ENCODE peak calls at places on chromosomes 16 and 17, in four cellular contexts. R, O, U and B are unnamed samples.

GRCh38 chr16:48231675-48232214 is 12.4 kb upstream of the LONP2 start:
- DNase-seq in O (no peak), R (no peak), U (peak), B (peak)

GRCh38 chr17:74981979-74982662 is 5.3 kb upstream of the CDR2L start:
- DNase-seq in U (peak), R (peak), O (peak), B (peak)

GRCh38 chr17:61088556-61088955 is 311.1 kb upstream of the TBX2 start:
- DNase-seq in U (no peak), R (no peak), O (no peak), B (no peak)

GRCh38 chr17:18248300-18248731 is 10.2 kb downstream of the FLII start:
- DNase-seq in R (peak), U (peak), O (peak), B (peak)

GRCh38 chr17:72766761-72767356 is 325.6 kb downstream of the SLC39A11 start:
- DNase-seq in R (no peak), U (no peak), O (no peak), B (no peak)

GRCh38 chr17:29078183-29079045 is 35.5 kb downstream of the PIPOX start:
- DNase-seq in O (peak), R (no peak), U (no peak), B (no peak)

GRCh38 chr17:60577147-60577925 is 22.7 kb upstream of the PPM1D start:
- DNase-seq in O (no peak), U (peak), R (no peak), B (peak)

GRCh38 chr17:29959658-29960337 is 18.4 kb downstream of the EFCAB5 start:
- DNase-seq in R (no peak), O (no peak), U (no peak), B (no peak)

GRCh38 chr16:5025171-5025632 is 8.5 kb downstream of the NAGPA start:
- DNase-seq in U (no peak), R (no peak), O (peak), B (no peak)

GRCh38 chr16:76955629-76956028 is 235.4 kb upstream of the MON1B start:
- DNase-seq in U (no peak), O (no peak), R (no peak), B (no peak)

GRCh38 chr16:83933885-83934683 is 19.0 kb upstream of the OSGIN1 start:
- DNase-seq in U (peak), O (no peak), R (no peak), B (peak)

GRCh38 chr17:51015145-51015558 is 105.5 kb downstream of the SPAG9 start:
- DNase-seq in U (no peak), O (peak), R (no peak), B (peak)

GRCh38 chr17:34980681-34981537 is 597 bp downstream of the LIG3 start:
- DNase-seq in U (peak), R (peak), O (peak), B (peak)

GRCh38 chr17:29358421-29358820 is 31.7 kb upstream of the TAOK1 start:
- DNase-seq in O (no peak), U (no peak), R (no peak), B (no peak)

GRCh38 chr16:70746040-70746707 is 54.8 kb downstream of the VAC14 start:
- DNase-seq in U (peak), O (no peak), R (no peak), B (peak)

GRCh38 chr16:2064368-2064945 is 16.7 kb downstream of the TSC2 start:
- DNase-seq in U (no peak), O (no peak), R (no peak), B (no peak)

GRCh38 chr16:57308041-57308440 is 23.6 kb upstream of the PLLP start:
- DNase-seq in R (no peak), U (no peak), O (no peak), B (no peak)

GRCh38 chr16:81403601-81404391 is 40.8 kb upstream of the CMIP start:
- DNase-seq in R (peak), U (peak), O (peak), B (peak)

GRCh38 chr16:10805362-10805761 is 13.2 kb downstream of the TVP23A start:
- DNase-seq in U (no peak), R (no peak), O (no peak), B (no peak)

GRCh38 chr16:2952679-2953078 is 11.4 kb upstream of the KREMEN2 start:
- DNase-seq in O (peak), U (no peak), R (no peak), B (no peak)

GRCh38 chr16:8867483-8868271 is 1.1 kb downstream of the CARHSP1 start:
- DNase-seq in R (no peak), U (no peak), O (peak), B (peak)

GRCh38 chr16:81889896-81890634 is 111.0 kb downstream of the PLCG2 start:
- DNase-seq in R (peak), O (no peak), U (peak), B (peak)

GRCh38 chr17:61351745-61352407 is 47.8 kb upstream of the TBX2 start:
- DNase-seq in U (no peak), O (no peak), R (no peak), B (no peak)

GRCh38 chr17:1532836-1533602 is 16.6 kb upstream of the INPP5K start:
- DNase-seq in O (no peak), U (no peak), R (no peak), B (no peak)

GRCh38 chr16:72241930-72242329 is 70.0 kb upstream of the PMFBP1 start:
- DNase-seq in O (peak), R (no peak), U (peak), B (peak)

GRCh38 chr17:78359216-78359935 is 501 bp downstream of the SOCS3 start:
- DNase-seq in U (peak), R (no peak), O (no peak), B (peak)

GRCh38 chr16:14029658-14030057 is 41.5 kb upstream of the MRTFB start:
- DNase-seq in U (no peak), R (no peak), O (no peak), B (no peak)

GRCh38 chr16:73572135-73572534 is 524.2 kb upstream of the ZFHX3 start:
- DNase-seq in R (no peak), O (no peak), U (no peak), B (peak)

GRCh38 chr16:76946879-76947278 is 244.1 kb upstream of the MON1B start:
- DNase-seq in R (no peak), U (peak), O (peak), B (no peak)

GRCh38 chr16:31130336-31130812 is 5.2 kb downstream of the PRSS8 start:
- DNase-seq in O (no peak), R (no peak), U (no peak), B (no peak)

GRCh38 chr17:56431736-56432135 is 161.8 kb upstream of the NOG start:
- DNase-seq in U (peak), R (no peak), O (no peak), B (peak)

GRCh38 chr17:42720996-42721583 is 23.8 kb downstream of the EZH1 start:
- DNase-seq in R (no peak), U (peak), O (peak), B (peak)

GRCh38 chr17:45131294-45131615 is 1.1 kb downstream of the PLCD3 start:
- DNase-seq in R (no peak), O (no peak), U (no peak), B (no peak)

GRCh38 chr16:72856797-72857196 is 191.1 kb downstream of the ZFHX3 start:
- DNase-seq in O (peak), U (no peak), R (no peak), B (peak)

GRCh38 chr17:50466371-50467113 is 2.1 kb downstream of the CHAD start:
- DNase-seq in O (no peak), R (no peak), U (no peak), B (peak)

GRCh38 chr17:6591599-6592158 is 35.3 kb upstream of the PITPNM3 start:
- DNase-seq in R (no peak), U (peak), O (no peak), B (peak)